ENCODE peak calls at places on chromosomes 16 and 17, in nine cellular contexts. I is epithelial cell of esophagus, J is NCI-H1092, P is prostate gland, X is adrenal gland, Q is posterior cingulate gyrus, H is NCI-H345, V is kidney glomerular epithelial cell, M is esophagus squamous epithelium. R is an unnamed sample.

GRCh38 chr16:88713054-88713453 is 6.8 kb downstream of the CTU2 start:
- DNase-seq in I (no peak), J (no peak), P (no peak), X (no peak), Q (no peak), H (no peak), V (no peak), M (no peak), R (no peak)

GRCh38 chr17:51439395-51440229 is 179.3 kb downstream of the UTP18 start:
- DNase-seq in I (peak), J (peak), P (no peak), X (peak), Q (peak), H (peak), V (peak), M (no peak), R (no peak)

GRCh38 chr17:32349503-32349853 is 479 bp upstream of the ZNF207 start:
- DNase-seq in I (peak), J (no peak), P (peak), X (no peak), Q (peak), H (no peak), V (no peak), M (no peak), R (no peak)

GRCh38 chr16:17801024-17801423 is 330.3 kb upstream of the XYLT1 start:
- DNase-seq in I (no peak), J (no peak), P (no peak), X (no peak), Q (no peak), H (no peak), V (no peak), M (no peak), R (no peak)

GRCh38 chr16:76114681-76115080 is 162.5 kb upstream of the CNTNAP4 start:
- DNase-seq in I (no peak), J (no peak), P (no peak), X (no peak), Q (no peak), H (no peak), V (no peak), M (no peak), R (no peak)

GRCh38 chr17:43816336-43817320 is 16.3 kb downstream of the MPP3 start:
- DNase-seq in I (no peak), J (no peak), P (no peak), X (peak), Q (no peak), H (no peak), V (no peak), M (no peak), R (no peak)

GRCh38 chr17:44787271-44787940 is 28.6 kb downstream of the ADAM11 start:
- DNase-seq in I (no peak), J (no peak), P (no peak), X (no peak), Q (no peak), H (no peak), V (no peak), M (no peak), R (no peak)

GRCh38 chr16:89602273-89602951 is 11.0 kb upstream of the DPEP1 start:
- DNase-seq in I (peak), J (peak), P (no peak), X (no peak), Q (no peak), H (no peak), V (peak), M (no peak), R (peak)

GRCh38 chr16:27238016-27238587 is 30.5 kb downstream of the NSMCE1 start:
- DNase-seq in I (no peak), J (no peak), P (no peak), X (no peak), Q (no peak), H (no peak), V (no peak), M (no peak), R (peak)